ENCODE peak calls at places on chromosome X, in five cellular contexts. I, F, B, Z and X are unnamed samples.

GRCh38 chrX:124791492-124792095 is 445.2 kb downstream of the SH2D1A start:
- DNase-seq in I (no peak), Z (no peak), F (no peak), B (no peak), X (no peak)

GRCh38 chrX:46610070-46610658 is 36.6 kb downstream of the CHST7 start:
- DNase-seq in I (no peak), B (no peak), Z (no peak), F (no peak), X (no peak)

GRCh38 chrX:1153940-1154339 is 58.5 kb downstream of the CRLF2 start:
- DNase-seq in I (no peak), B (no peak), F (no peak), Z (no peak), X (no peak)

GRCh38 chrX:71111141-71111843 is at the start of gene IL2RG:
- DNase-seq in B (no peak), I (peak; percentile 69), F (no peak), Z (no peak), X (no peak)

GRCh38 chrX:3939967-3940610 is 226.6 kb upstream of the PRKX start:
- DNase-seq in Z (peak; percentile 36), F (peak; percentile 26), I (no peak), B (no peak), X (peak; percentile 46)

GRCh38 chrX:42496239-42496638 is 281.7 kb downstream of the PPP1R2C start:
- DNase-seq in F (no peak), B (no peak), Z (no peak), I (no peak), X (no peak)

GRCh38 chrX:56978172-56978571 is 17.2 kb downstream of the SPIN3 start:
- DNase-seq in B (no peak), F (peak; percentile 38), I (no peak), Z (peak; percentile 68), X (peak; percentile 50)

GRCh38 chrX:24125028-24125612 is 24.4 kb upstream of the ZFX start:
- DNase-seq in Z (no peak), B (no peak), F (no peak), I (no peak), X (no peak)

GRCh38 chrX:9293051-9293496 is 171.8 kb upstream of the TBL1X start:
- DNase-seq in I (no peak), F (no peak), Z (no peak), B (no peak), X (peak; percentile 69)

GRCh38 chrX:140765043-140765784 is 55.7 kb downstream of the LINC00632 start:
- DNase-seq in Z (peak; percentile 62), B (no peak), I (no peak), F (peak; percentile 38), X (peak; percentile 63)

GRCh38 chrX:120367390-120368100 is 5.7 kb downstream of the ATP1B4 start:
- DNase-seq in Z (no peak), B (no peak), F (no peak), I (no peak), X (no peak)

GRCh38 chrX:17521871-17522693 is 147.1 kb downstream of the NHS start:
- DNase-seq in B (no peak), F (peak; percentile 27), Z (peak; percentile 62), I (no peak), X (no peak)

GRCh38 chrX:45959567-45959966 is 585.7 kb downstream of the ZNF674 start:
- DNase-seq in I (no peak), F (no peak), B (no peak), Z (no peak), X (no peak)

GRCh38 chrX:130120321-130120731 is 10.0 kb upstream of the ELF4 start:
- DNase-seq in Z (no peak), F (no peak), B (no peak), I (no peak), X (no peak)

GRCh38 chrX:45632506-45632905 is 431.8 kb upstream of the DIPK2B start:
- DNase-seq in F (no peak), I (no peak), B (no peak), Z (no peak), X (no peak)

GRCh38 chrX:71095971-71096701 is 485 bp downstream of the FOXO4 start:
- DNase-seq in F (no peak), I (no peak), B (no peak), Z (peak; percentile 47), X (peak; percentile 91)